ENCODE peak calls at places on chromosomes 7 and 10, in ten cellular contexts. V is IMR-90, E is mammary epithelial cell, I is prostate gland, Y is neural progenitor cell, N is tibial nerve, K is ovary, L is endothelial cell of umbilical vein, P is Caco-2, U is heart right ventricle. D is an unnamed sample.

GRCh38 chr10:129883637-129884389 is 80.3 kb downstream of the EBF3 start:
- DNase-seq in L (no peak), K (no peak), N (no peak), I (no peak), V (no peak), Y (no peak), P (no peak), E (no peak), U (no peak), D (no peak)

GRCh38 chr10:123636598-123637325 is 29.4 kb upstream of the GPR26 start:
- DNase-seq in N (no peak), V (no peak), I (no peak), K (no peak), E (peak; percentile 40), Y (no peak), L (no peak), P (no peak), U (no peak), D (no peak)

GRCh38 chr10:62175256-62175655 is 93.4 kb downstream of the RTKN2 start:
- DNase-seq in I (no peak), E (no peak), V (no peak), K (no peak), N (no peak), L (no peak), U (no peak), Y (no peak), P (no peak), D (no peak)

GRCh38 chr10:96830511-96831199 is 1.4 kb upstream of the LCOR start:
- DNase-seq in Y (peak; percentile 73), K (peak; percentile 26), V (peak; percentile 65), I (peak; percentile 69), U (peak; percentile 54), L (peak; percentile 65), P (peak; percentile 84), E (peak; percentile 71), N (peak; percentile 57), D (peak; percentile 65)

GRCh38 chr7:107564553-107565298 is 955 bp downstream of the DUS4L start:
- DNase-seq in I (no peak), K (no peak), N (no peak), U (no peak), L (peak; percentile 82), V (peak; percentile 95), P (no peak), E (peak; percentile 93), Y (peak; percentile 2), D (no peak)

GRCh38 chr10:86162696-86163400 is 203.7 kb downstream of the GRID1 start:
- DNase-seq in Y (no peak), E (no peak), K (no peak), L (no peak), U (no peak), I (no peak), V (no peak), N (no peak), P (no peak), D (no peak)

GRCh38 chr7:47738563-47739166 is 156.8 kb upstream of the TNS3 start:
- DNase-seq in I (no peak), E (no peak), L (no peak), N (no peak), V (no peak), U (no peak), Y (no peak), K (no peak), P (no peak), D (no peak)

GRCh38 chr10:61904711-61905445 is 3.4 kb downstream of the ARID5B start:
- DNase-seq in E (peak; percentile 90), I (no peak), V (peak; percentile 80), K (no peak), Y (peak; percentile 16), P (peak; percentile 77), U (no peak), L (peak; percentile 79), N (no peak), D (no peak)

GRCh38 chr7:131244259-131244852 is 83.3 kb upstream of the MKLN1 start:
- DNase-seq in Y (no peak), L (peak; percentile 73), I (no peak), P (no peak), E (peak; percentile 76), N (no peak), U (no peak), K (peak; percentile 58), V (peak; percentile 97), D (no peak)

GRCh38 chr10:124512600-124512999 is 51.0 kb downstream of the LHPP start:
- DNase-seq in U (no peak), L (no peak), P (no peak), I (no peak), Y (peak; percentile 1), V (no peak), N (no peak), E (no peak), K (no peak), D (no peak)

GRCh38 chr7:127252736-127253288 is at the start of gene GRM8:
- DNase-seq in K (peak; percentile 48), N (no peak), I (peak; percentile 9), E (peak; percentile 30), L (peak; percentile 61), V (peak; percentile 22), U (peak; percentile 12), P (peak; percentile 37), Y (peak; percentile 87), D (peak; percentile 16)

GRCh38 chr10:103590744-103591291 is 97.3 kb downstream of the NEURL1 start:
- DNase-seq in U (no peak), V (no peak), N (no peak), L (no peak), Y (no peak), P (no peak), E (no peak), K (no peak), I (no peak), D (no peak)

GRCh38 chr10:103589074-103589630 is 95.6 kb downstream of the NEURL1 start:
- DNase-seq in K (no peak), U (no peak), E (no peak), P (no peak), I (no peak), L (no peak), Y (no peak), N (no peak), V (no peak), D (no peak)

GRCh38 chr10:103592186-103593021 is 98.9 kb downstream of the NEURL1 start:
- DNase-seq in L (peak; percentile 40), K (no peak), N (no peak), E (no peak), I (no peak), Y (peak; percentile 80), U (no peak), P (peak; percentile 77), V (peak; percentile 38), D (peak; percentile 60)

GRCh38 chr10:103587073-103587472 is 93.6 kb downstream of the NEURL1 start:
- DNase-seq in E (no peak), L (no peak), U (no peak), N (no peak), P (no peak), I (no peak), V (no peak), K (no peak), Y (no peak), D (no peak)

DNA sequence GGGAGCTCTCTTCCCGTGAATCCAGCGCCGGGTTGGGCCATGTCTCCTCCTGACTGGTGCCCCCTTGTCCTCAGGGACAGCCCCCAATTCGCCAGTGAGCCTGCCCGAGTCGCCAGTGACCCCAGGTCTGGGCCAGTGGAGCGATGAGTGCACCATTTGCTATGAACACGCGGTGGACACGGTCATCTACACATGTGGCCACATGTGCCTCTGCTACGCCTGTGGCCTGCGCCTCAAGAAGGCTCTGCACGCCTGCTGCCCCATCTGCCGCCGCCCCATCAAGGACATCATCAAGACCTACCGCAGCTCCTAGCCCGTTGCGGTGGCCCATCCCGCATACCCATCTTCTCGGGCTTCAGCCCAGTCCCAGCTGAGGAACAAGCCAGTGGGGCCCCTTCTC is 96.6 kb downstream of the NEURL1 start:
- DNase-seq in V (no peak), I (no peak), N (no peak), K (no peak), P (no peak), E (no peak), U (no peak), L (no peak), Y (no peak), D (peak; percentile 69)
- H3K4me1 ChIP-seq in V (no peaks in the 10 kb centered on the region), I (no peaks in the 10 kb centered on the region), N (no peaks in the 10 kb centered on the region), K (peaks cover 2% of the 10 kb centered on the region), P (no peaks in the 10 kb centered on the region), E (no peaks in the 10 kb centered on the region), U (no peaks in the 10 kb centered on the region), L (no peaks in the 10 kb centered on the region), Y (no peaks in the 10 kb centered on the region), D (no peaks in the 10 kb centered on the region)

DNA sequence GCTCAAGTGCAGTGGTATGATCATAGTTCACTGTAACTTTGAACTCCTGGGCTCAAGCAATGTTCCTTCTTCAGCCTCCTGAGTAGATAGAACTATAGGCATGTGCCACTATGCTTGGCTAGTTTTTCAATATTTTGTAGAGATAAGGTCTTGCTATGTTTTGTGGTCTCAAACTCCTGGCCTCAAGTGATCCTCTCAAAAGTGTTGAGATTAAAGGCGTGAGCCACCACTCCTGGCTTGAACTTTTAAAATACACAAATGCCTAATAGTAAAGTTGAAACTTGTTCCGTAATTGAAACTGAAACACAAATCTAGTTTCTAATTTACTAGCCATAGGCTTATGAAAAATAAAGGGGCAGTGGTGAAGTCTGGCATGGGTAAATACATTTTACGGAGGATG is 65.7 kb downstream of the AP3M1 start:
- DNase-seq in V (no peak), E (no peak), U (no peak), L (no peak), K (no peak), N (no peak), I (no peak), Y (no peak), P (no peak), D (no peak)
- H3K36me3 ChIP-seq in V (peaks cover 42% of the 10 kb centered on the region), E (peaks cover 36% of the 10 kb centered on the region), U (peaks cover 2% of the 10 kb centered on the region), L (peaks cover 36% of the 10 kb centered on the region), K (no peaks in the 10 kb centered on the region), N (no peaks in the 10 kb centered on the region), I (no peaks in the 10 kb centered on the region), Y (peaks cover 2% of the 10 kb centered on the region), P (no peaks in the 10 kb centered on the region), D (no peaks in the 10 kb centered on the region)

DNA sequence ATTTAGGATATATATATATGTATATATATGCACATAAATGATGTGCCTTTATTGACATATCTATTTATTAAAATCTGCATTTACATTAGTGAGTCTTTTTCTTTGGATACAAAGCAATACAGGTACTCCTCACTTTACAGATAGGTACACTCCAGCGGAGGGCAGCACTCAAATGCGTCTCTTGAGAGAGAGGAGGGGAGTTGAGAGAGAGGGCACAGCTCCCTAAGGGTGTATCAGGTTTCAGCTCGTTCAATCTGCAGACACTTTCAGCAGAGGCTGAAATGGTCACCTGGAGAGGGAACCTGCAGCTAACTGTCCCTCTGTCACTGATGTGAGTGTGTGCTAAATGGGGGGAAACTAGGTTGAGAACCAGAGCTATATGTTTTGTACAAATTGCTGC is 21.5 kb downstream of the C10orf53 start:
- DNase-seq in N (no peak), L (no peak), P (peak; percentile 30), Y (peak; percentile 55), U (no peak), E (no peak), V (no peak), I (no peak), K (no peak), D (no peak)
- TF ChIP-seq CTCF in N (no peak), L (no peak), P (no peak), Y (peak; percentile 28), U (no peak), E (no peak), V (no peak), I (no peak), K (no peak), D (no peak)

DNA sequence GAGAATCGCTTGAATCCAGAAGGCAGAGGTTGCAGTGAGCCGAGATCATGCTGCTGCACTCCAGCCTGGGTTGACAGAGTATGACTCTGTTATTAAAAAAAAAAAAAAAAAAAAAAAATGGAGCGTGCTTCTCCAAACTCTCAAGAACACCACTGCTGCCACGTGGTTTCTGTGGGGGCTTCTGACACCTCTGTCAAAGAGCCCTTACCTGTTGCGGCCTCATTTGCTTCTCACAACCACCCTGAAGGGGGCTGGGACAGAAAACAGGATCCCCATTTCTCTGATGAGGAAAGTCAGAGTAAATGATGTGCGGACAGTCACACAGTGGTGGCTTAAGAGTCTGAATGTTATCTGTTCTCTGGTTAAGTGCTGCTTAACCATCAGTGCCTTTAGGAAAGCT is 95.3 kb downstream of the RNF216 start:
- DNase-seq in N (no peak), E (no peak), L (no peak), P (no peak), Y (no peak), V (no peak), I (no peak), K (no peak), U (no peak), D (no peak)
- H3K4me1 ChIP-seq in N (no peaks in the 10 kb centered on the region), E (peaks cover 18% of the 10 kb centered on the region), L (no peaks in the 10 kb centered on the region), P (peaks cover 25% of the 10 kb centered on the region), Y (no peaks in the 10 kb centered on the region), V (peaks cover 39% of the 10 kb centered on the region), I (peaks cover 17% of the 10 kb centered on the region), K (peaks cover 12% of the 10 kb centered on the region), U (peaks cover 54% of the 10 kb centered on the region), D (peaks cover 28% of the 10 kb centered on the region)